ENCODE peak calls at places on chromosomes 16 and 17, in eight cellular contexts. A, N, K, O, F, D, Z and I are unnamed samples.

GRCh38 chr16:4544483-4544882 is 5.9 kb upstream of the CDIP1 start:
- DNase-seq in F (no peak), A (no peak), D (no peak), O (no peak), K (no peak), Z (no peak), N (no peak), I (no peak)

GRCh38 chr17:74776990-74777389 is 845 bp upstream of the NAT9 start:
- DNase-seq in K (no peak), A (no peak), D (no peak), Z (no peak), N (peak; percentile 70), O (no peak), F (no peak), I (no peak)

GRCh38 chr17:557371-557770 is 157.3 kb downstream of the VPS53 start:
- DNase-seq in Z (no peak), O (no peak), F (no peak), K (no peak), D (no peak), A (no peak), N (no peak), I (no peak)

GRCh38 chr17:17831208-17832039 is 5.4 kb downstream of the SREBF1 start:
- DNase-seq in D (no peak), K (no peak), F (peak; percentile 46), N (no peak), A (no peak), O (no peak), Z (no peak), I (no peak)

GRCh38 chr17:15981208-15981607 is 18.3 kb downstream of the ZSWIM7 start:
- DNase-seq in K (no peak), Z (no peak), O (no peak), F (no peak), A (no peak), N (no peak), D (no peak), I (no peak)

GRCh38 chr16:2782583-2783351 is 4.6 kb downstream of the PRSS33 start:
- DNase-seq in A (no peak), K (no peak), N (peak; percentile 66), D (no peak), Z (no peak), O (no peak), F (no peak), I (peak; percentile 55)

GRCh38 chr16:14562691-14563491 is 67.2 kb downstream of the PARN start:
- DNase-seq in D (no peak), K (peak; percentile 18), F (no peak), A (no peak), Z (peak; percentile 53), N (no peak), O (peak; percentile 58), I (peak; percentile 15)

GRCh38 chr17:20266806-20267458 is 200.4 kb downstream of the LGALS9B start:
- DNase-seq in D (no peak), F (no peak), O (no peak), A (no peak), K (no peak), Z (peak; percentile 82), N (peak; percentile 35), I (no peak)

GRCh38 chr17:863880-864279 is 81.7 kb downstream of the MRM3 start:
- DNase-seq in K (no peak), O (no peak), A (no peak), Z (no peak), D (no peak), N (no peak), F (no peak), I (no peak)

GRCh38 chr17:2853722-2854580 is 57.7 kb downstream of the RAP1GAP2 start:
- DNase-seq in F (no peak), D (peak; percentile 14), N (peak; percentile 85), O (no peak), K (peak; percentile 59), A (peak; percentile 10), Z (peak; percentile 49), I (peak; percentile 60)

GRCh38 chr16:25014500-25015147 is 545 bp downstream of the ARHGAP17 start:
- DNase-seq in Z (peak; percentile 68), A (no peak), O (peak; percentile 10), F (peak; percentile 43), N (peak; percentile 83), D (no peak), K (peak; percentile 81), I (peak; percentile 70)

GRCh38 chr16:23907457-23907902 is 71.7 kb downstream of the PRKCB start:
- DNase-seq in N (peak; percentile 48), D (no peak), Z (no peak), O (no peak), F (no peak), A (no peak), K (no peak), I (no peak)